ENCODE peak calls at places on chromosomes 16 and 17, in four cellular contexts. One of them, this sample, is unnamed.

GRCh38 chr17:50276588-50277356 is 2.5 kb downstream of the TMEM92 start:
- DNase-seq in NCI-H1092 treated with DMSO at 0.1 percent for 48 hours: no peak
- DNase-seq in activated CD4-positive, alpha-beta T cell treated with anti-CD3 and anti-CD28 coated beads for 1 hour: no peak
- DNase-seq in activated T-cell treated with anti-CD3 and anti-CD28 coated beads for 48 hours: no peak
- DNase-seq in this sample: no peak

GRCh38 chr16:70730016-70730415 is 44.2 kb upstream of the MTSS2 start:
- DNase-seq in activated CD4-positive, alpha-beta T cell treated with anti-CD3 and anti-CD28 coated beads for 1 hour: no peak
- DNase-seq in NCI-H1092 treated with DMSO at 0.1 percent for 48 hours: no peak
- DNase-seq in activated T-cell treated with anti-CD3 and anti-CD28 coated beads for 48 hours: no peak
- DNase-seq in this sample: peak

GRCh38 chr17:82527893-82528292 is 8.4 kb downstream of the FOXK2 start:
- DNase-seq in NCI-H1092 treated with DMSO at 0.1 percent for 48 hours: no peak
- DNase-seq in activated CD4-positive, alpha-beta T cell treated with anti-CD3 and anti-CD28 coated beads for 1 hour: no peak
- DNase-seq in activated T-cell treated with anti-CD3 and anti-CD28 coated beads for 48 hours: no peak
- DNase-seq in this sample: peak

GRCh38 chr16:14284930-14285541 is 213.9 kb downstream of the MRTFB start:
- DNase-seq in activated T-cell treated with anti-CD3 and anti-CD28 coated beads for 48 hours: no peak
- DNase-seq in NCI-H1092 treated with DMSO at 0.1 percent for 48 hours: peak
- DNase-seq in activated CD4-positive, alpha-beta T cell treated with anti-CD3 and anti-CD28 coated beads for 1 hour: peak
- DNase-seq in this sample: no peak

GRCh38 chr17:57718878-57719277 is 26.2 kb downstream of the CCDC182 start:
- DNase-seq in NCI-H1092 treated with DMSO at 0.1 percent for 48 hours: no peak
- DNase-seq in activated CD4-positive, alpha-beta T cell treated with anti-CD3 and anti-CD28 coated beads for 1 hour: no peak
- DNase-seq in activated T-cell treated with anti-CD3 and anti-CD28 coated beads for 48 hours: no peak
- DNase-seq in this sample: no peak

GRCh38 chr17:39653662-39654331 is 11.4 kb upstream of the TCAP start:
- DNase-seq in activated T-cell treated with anti-CD3 and anti-CD28 coated beads for 48 hours: peak
- DNase-seq in NCI-H1092 treated with DMSO at 0.1 percent for 48 hours: peak
- DNase-seq in activated CD4-positive, alpha-beta T cell treated with anti-CD3 and anti-CD28 coated beads for 1 hour: peak
- DNase-seq in this sample: peak

GRCh38 chr16:47712276-47713224 is 251.4 kb downstream of the PHKB start:
- DNase-seq in activated T-cell treated with anti-CD3 and anti-CD28 coated beads for 48 hours: no peak
- DNase-seq in activated CD4-positive, alpha-beta T cell treated with anti-CD3 and anti-CD28 coated beads for 1 hour: no peak
- DNase-seq in NCI-H1092 treated with DMSO at 0.1 percent for 48 hours: no peak
- DNase-seq in this sample: no peak

GRCh38 chr17:16468428-16468992 is 23.5 kb downstream of the LRRC75A start:
- DNase-seq in activated CD4-positive, alpha-beta T cell treated with anti-CD3 and anti-CD28 coated beads for 1 hour: no peak
- DNase-seq in activated T-cell treated with anti-CD3 and anti-CD28 coated beads for 48 hours: no peak
- DNase-seq in NCI-H1092 treated with DMSO at 0.1 percent for 48 hours: no peak
- DNase-seq in this sample: no peak

GRCh38 chr17:5050281-5050680 is 15.1 kb upstream of the SLC52A1 start:
- DNase-seq in activated CD4-positive, alpha-beta T cell treated with anti-CD3 and anti-CD28 coated beads for 1 hour: no peak
- DNase-seq in activated T-cell treated with anti-CD3 and anti-CD28 coated beads for 48 hours: no peak
- DNase-seq in NCI-H1092 treated with DMSO at 0.1 percent for 48 hours: no peak
- DNase-seq in this sample: no peak

GRCh38 chr17:50022463-50023130 is 27.6 kb upstream of the DLX3 start:
- DNase-seq in activated CD4-positive, alpha-beta T cell treated with anti-CD3 and anti-CD28 coated beads for 1 hour: no peak
- DNase-seq in NCI-H1092 treated with DMSO at 0.1 percent for 48 hours: no peak
- DNase-seq in activated T-cell treated with anti-CD3 and anti-CD28 coated beads for 48 hours: no peak
- DNase-seq in this sample: no peak

GRCh38 chr17:64277831-64278562 is 14.9 kb upstream of the TEX2 start:
- DNase-seq in activated T-cell treated with anti-CD3 and anti-CD28 coated beads for 48 hours: no peak
- DNase-seq in activated CD4-positive, alpha-beta T cell treated with anti-CD3 and anti-CD28 coated beads for 1 hour: no peak
- DNase-seq in NCI-H1092 treated with DMSO at 0.1 percent for 48 hours: no peak
- DNase-seq in this sample: no peak

GRCh38 chr17:57089391-57089790 is 4.3 kb downstream of the AKAP1 start:
- DNase-seq in activated CD4-positive, alpha-beta T cell treated with anti-CD3 and anti-CD28 coated beads for 1 hour: no peak
- DNase-seq in NCI-H1092 treated with DMSO at 0.1 percent for 48 hours: no peak
- DNase-seq in activated T-cell treated with anti-CD3 and anti-CD28 coated beads for 48 hours: no peak
- DNase-seq in this sample: no peak

GRCh38 chr16:78530283-78530682 is 430.8 kb downstream of the WWOX start:
- DNase-seq in activated T-cell treated with anti-CD3 and anti-CD28 coated beads for 48 hours: no peak
- DNase-seq in NCI-H1092 treated with DMSO at 0.1 percent for 48 hours: no peak
- DNase-seq in activated CD4-positive, alpha-beta T cell treated with anti-CD3 and anti-CD28 coated beads for 1 hour: no peak
- DNase-seq in this sample: no peak

GRCh38 chr17:278055-279028 is 74.3 kb downstream of the RPH3AL start:
- DNase-seq in NCI-H1092 treated with DMSO at 0.1 percent for 48 hours: no peak
- DNase-seq in activated T-cell treated with anti-CD3 and anti-CD28 coated beads for 48 hours: no peak
- DNase-seq in activated CD4-positive, alpha-beta T cell treated with anti-CD3 and anti-CD28 coated beads for 1 hour: no peak
- DNase-seq in this sample: no peak

GRCh38 chr17:77840156-77840555 is 118.3 kb upstream of the TNRC6C start:
- DNase-seq in activated T-cell treated with anti-CD3 and anti-CD28 coated beads for 48 hours: no peak
- DNase-seq in activated CD4-positive, alpha-beta T cell treated with anti-CD3 and anti-CD28 coated beads for 1 hour: no peak
- DNase-seq in NCI-H1092 treated with DMSO at 0.1 percent for 48 hours: no peak
- DNase-seq in this sample: no peak

GRCh38 chr17:22507823-22508222 is 815.5 kb downstream of the KCNJ18 start:
- DNase-seq in NCI-H1092 treated with DMSO at 0.1 percent for 48 hours: no peak
- DNase-seq in activated CD4-positive, alpha-beta T cell treated with anti-CD3 and anti-CD28 coated beads for 1 hour: no peak
- DNase-seq in activated T-cell treated with anti-CD3 and anti-CD28 coated beads for 48 hours: no peak
- DNase-seq in this sample: peak

GRCh38 chr16:81403601-81404391 is 40.8 kb upstream of the CMIP start:
- DNase-seq in activated CD4-positive, alpha-beta T cell treated with anti-CD3 and anti-CD28 coated beads for 1 hour: peak
- DNase-seq in activated T-cell treated with anti-CD3 and anti-CD28 coated beads for 48 hours: peak
- DNase-seq in NCI-H1092 treated with DMSO at 0.1 percent for 48 hours: peak
- DNase-seq in this sample: peak

GRCh38 chr17:81990836-81991683 is 13.6 kb downstream of the ASPSCR1 start:
- DNase-seq in NCI-H1092 treated with DMSO at 0.1 percent for 48 hours: no peak
- DNase-seq in activated CD4-positive, alpha-beta T cell treated with anti-CD3 and anti-CD28 coated beads for 1 hour: no peak
- DNase-seq in activated T-cell treated with anti-CD3 and anti-CD28 coated beads for 48 hours: no peak
- DNase-seq in this sample: no peak

GRCh38 chr17:63124536-63124935 is 158.5 kb downstream of the TANC2 start:
- DNase-seq in NCI-H1092 treated with DMSO at 0.1 percent for 48 hours: no peak
- DNase-seq in activated T-cell treated with anti-CD3 and anti-CD28 coated beads for 48 hours: no peak
- DNase-seq in activated CD4-positive, alpha-beta T cell treated with anti-CD3 and anti-CD28 coated beads for 1 hour: no peak
- DNase-seq in this sample: no peak

GRCh38 chr16:63789603-63790002 is 1332.3 kb downstream of the CDH11 start:
- DNase-seq in NCI-H1092 treated with DMSO at 0.1 percent for 48 hours: no peak
- DNase-seq in activated CD4-positive, alpha-beta T cell treated with anti-CD3 and anti-CD28 coated beads for 1 hour: no peak
- DNase-seq in activated T-cell treated with anti-CD3 and anti-CD28 coated beads for 48 hours: no peak
- DNase-seq in this sample: no peak

GRCh38 chr17:73616873-73617430 is 27.3 kb downstream of the SDK2 start:
- DNase-seq in NCI-H1092 treated with DMSO at 0.1 percent for 48 hours: no peak
- DNase-seq in activated CD4-positive, alpha-beta T cell treated with anti-CD3 and anti-CD28 coated beads for 1 hour: no peak
- DNase-seq in activated T-cell treated with anti-CD3 and anti-CD28 coated beads for 48 hours: no peak
- DNase-seq in this sample: no peak

GRCh38 chr16:52069866-52070265 is 477.1 kb downstream of the TOX3 start:
- DNase-seq in activated CD4-positive, alpha-beta T cell treated with anti-CD3 and anti-CD28 coated beads for 1 hour: no peak
- DNase-seq in activated T-cell treated with anti-CD3 and anti-CD28 coated beads for 48 hours: no peak
- DNase-seq in NCI-H1092 treated with DMSO at 0.1 percent for 48 hours: peak
- DNase-seq in this sample: peak

GRCh38 chr17:35889818-35890773 is 9.9 kb upstream of the CCL5 start:
- DNase-seq in NCI-H1092 treated with DMSO at 0.1 percent for 48 hours: peak
- DNase-seq in activated CD4-positive, alpha-beta T cell treated with anti-CD3 and anti-CD28 coated beads for 1 hour: no peak
- DNase-seq in activated T-cell treated with anti-CD3 and anti-CD28 coated beads for 48 hours: no peak
- DNase-seq in this sample: peak

GRCh38 chr17:31469959-31470358 is 78.5 kb downstream of the RAB11FIP4 start:
- DNase-seq in activated CD4-positive, alpha-beta T cell treated with anti-CD3 and anti-CD28 coated beads for 1 hour: no peak
- DNase-seq in NCI-H1092 treated with DMSO at 0.1 percent for 48 hours: no peak
- DNase-seq in activated T-cell treated with anti-CD3 and anti-CD28 coated beads for 48 hours: no peak
- DNase-seq in this sample: no peak

GRCh38 chr16:3664187-3664896 is 9.9 kb downstream of the DNASE1 start:
- DNase-seq in activated CD4-positive, alpha-beta T cell treated with anti-CD3 and anti-CD28 coated beads for 1 hour: no peak
- DNase-seq in NCI-H1092 treated with DMSO at 0.1 percent for 48 hours: no peak
- DNase-seq in activated T-cell treated with anti-CD3 and anti-CD28 coated beads for 48 hours: no peak
- DNase-seq in this sample: no peak

GRCh38 chr17:50864747-50865059 is 1.5 kb downstream of the TOB1 start:
- DNase-seq in activated CD4-positive, alpha-beta T cell treated with anti-CD3 and anti-CD28 coated beads for 1 hour: no peak
- DNase-seq in NCI-H1092 treated with DMSO at 0.1 percent for 48 hours: no peak
- DNase-seq in activated T-cell treated with anti-CD3 and anti-CD28 coated beads for 48 hours: no peak
- DNase-seq in this sample: no peak

GRCh38 chr17:44788139-44788538 is 29.4 kb downstream of the ADAM11 start:
- DNase-seq in NCI-H1092 treated with DMSO at 0.1 percent for 48 hours: no peak
- DNase-seq in activated CD4-positive, alpha-beta T cell treated with anti-CD3 and anti-CD28 coated beads for 1 hour: no peak
- DNase-seq in activated T-cell treated with anti-CD3 and anti-CD28 coated beads for 48 hours: no peak
- DNase-seq in this sample: no peak

This sample was measured in G401.